ENCODE peak calls at places on chromosomes 13 and 19, in nine cellular contexts. V, N, J, Q, F, Y, K, Z and S are unnamed samples.

GRCh38 chr13:29513981-29514719 is 81.3 kb downstream of the SLC7A1 start:
- DNase-seq in V (no peak), N (peak), J (no peak), Q (no peak), F (no peak), Y (no peak), K (no peak), Z (no peak), S (no peak)

GRCh38 chr19:32066056-32066455 is 279.4 kb upstream of the ZNF507 start:
- DNase-seq in V (no peak), N (no peak), J (no peak), Q (no peak), F (no peak), Y (no peak), K (no peak), Z (no peak), S (no peak)

GRCh38 chr19:45406165-45406956 is at the start of gene POLR1G:
- DNase-seq in V (peak), N (peak), J (peak), Q (peak), F (peak), Y (peak), K (peak), Z (peak), S (peak)

GRCh38 chr13:73879346-73880020 is 254.7 kb downstream of the KLF12 start:
- DNase-seq in V (no peak), N (peak), J (no peak), Q (no peak), F (no peak), Y (no peak), K (no peak), Z (no peak), S (no peak)

GRCh38 chr13:51425410-51426042 is 27.3 kb downstream of the INTS6 start:
- DNase-seq in V (no peak), N (no peak), J (no peak), Q (no peak), F (no peak), Y (no peak), K (no peak), Z (no peak), S (no peak)

GRCh38 chr13:59391696-59392095 is 772.0 kb downstream of the DIAPH3 start:
- DNase-seq in V (peak), N (peak), J (peak), Q (peak), F (peak), Y (no peak), K (no peak), Z (peak), S (no peak)

GRCh38 chr13:106357198-106357597 is 178.3 kb downstream of the EFNB2 start:
- DNase-seq in V (no peak), N (no peak), J (no peak), Q (no peak), F (peak), Y (no peak), K (no peak), Z (no peak), S (no peak)

GRCh38 chr19:49243129-49243528 is 81.9 kb downstream of the SLC6A16 start:
- DNase-seq in V (no peak), N (no peak), J (no peak), Q (no peak), F (peak), Y (no peak), K (no peak), Z (no peak), S (no peak)

GRCh38 chr19:55459950-55460657 is 1.3 kb downstream of the ISOC2 start:
- DNase-seq in V (no peak), N (no peak), J (no peak), Q (no peak), F (no peak), Y (no peak), K (no peak), Z (no peak), S (no peak)

GRCh38 chr19:41425174-41426115 is 1.7 kb downstream of the B3GNT8 start:
- DNase-seq in V (no peak), N (no peak), J (no peak), Q (no peak), F (no peak), Y (no peak), K (no peak), Z (no peak), S (no peak)

GRCh38 chr13:65504213-65504612 is 1725.9 kb downstream of the PCDH9 start:
- DNase-seq in V (no peak), N (no peak), J (no peak), Q (no peak), F (no peak), Y (no peak), K (no peak), Z (no peak), S (no peak)

GRCh38 chr13:40653558-40654318 is 12.7 kb downstream of the FOXO1 start:
- DNase-seq in V (no peak), N (no peak), J (no peak), Q (no peak), F (peak), Y (no peak), K (no peak), Z (no peak), S (no peak)

GRCh38 chr13:30253830-30254229 is 53.5 kb downstream of the KATNAL1 start:
- DNase-seq in V (no peak), N (no peak), J (no peak), Q (no peak), F (no peak), Y (no peak), K (no peak), Z (no peak), S (no peak)

GRCh38 chr19:43997631-43998290 is 5.0 kb upstream of the ZNF230 start:
- DNase-seq in V (no peak), N (no peak), J (peak), Q (no peak), F (no peak), Y (no peak), K (no peak), Z (no peak), S (no peak)

GRCh38 chr19:53870485-53870844 is 2.8 kb downstream of the MYADM start:
- DNase-seq in V (no peak), N (no peak), J (no peak), Q (no peak), F (peak), Y (no peak), K (no peak), Z (peak), S (peak)

GRCh38 chr13:27293873-27294515 is 23.4 kb downstream of the RASL11A start:
- DNase-seq in V (no peak), N (no peak), J (no peak), Q (peak), F (no peak), Y (no peak), K (no peak), Z (no peak), S (no peak)

GRCh38 chr13:48222358-48223015 is 10.5 kb upstream of the ITM2B start:
- DNase-seq in V (no peak), N (no peak), J (no peak), Q (no peak), F (no peak), Y (peak), K (no peak), Z (no peak), S (no peak)

GRCh38 chr13:97231832-97232201 is 9.7 kb downstream of the MBNL2 start:
- DNase-seq in V (no peak), N (no peak), J (no peak), Q (no peak), F (no peak), Y (no peak), K (no peak), Z (no peak), S (no peak)

GRCh38 chr19:15438124-15438496 is 11.6 kb downstream of the WIZ start:
- DNase-seq in V (no peak), N (no peak), J (no peak), Q (no peak), F (no peak), Y (no peak), K (no peak), Z (no peak), S (no peak)

GRCh38 chr13:47112205-47112896 is 215.5 kb upstream of the HTR2A start:
- DNase-seq in V (no peak), N (no peak), J (no peak), Q (no peak), F (peak), Y (no peak), K (no peak), Z (no peak), S (no peak)

GRCh38 chr13:46544811-46545210 is 8.2 kb upstream of the LRCH1 start:
- DNase-seq in V (no peak), N (no peak), J (no peak), Q (no peak), F (no peak), Y (no peak), K (no peak), Z (no peak), S (no peak)

GRCh38 chr13:33545492-33545891 is 259.9 kb upstream of the STARD13 start:
- DNase-seq in V (no peak), N (no peak), J (no peak), Q (no peak), F (no peak), Y (no peak), K (no peak), Z (no peak), S (no peak)

GRCh38 chr19:29311391-29311790 is 98.4 kb upstream of the UQCRFS1 start:
- DNase-seq in V (no peak), N (no peak), J (no peak), Q (no peak), F (peak), Y (no peak), K (no peak), Z (peak), S (no peak)

GRCh38 chr19:17327654-17328516 is 6.8 kb downstream of the ANO8 start:
- DNase-seq in V (peak), N (no peak), J (no peak), Q (peak), F (peak), Y (no peak), K (peak), Z (peak), S (no peak)
- TF ChIP-seq CTCF in V (peak), N (no peak), J (peak), Q (no peak), F (peak), Y (no peak), K (peak), Z (peak), S (no peak)

DNA sequence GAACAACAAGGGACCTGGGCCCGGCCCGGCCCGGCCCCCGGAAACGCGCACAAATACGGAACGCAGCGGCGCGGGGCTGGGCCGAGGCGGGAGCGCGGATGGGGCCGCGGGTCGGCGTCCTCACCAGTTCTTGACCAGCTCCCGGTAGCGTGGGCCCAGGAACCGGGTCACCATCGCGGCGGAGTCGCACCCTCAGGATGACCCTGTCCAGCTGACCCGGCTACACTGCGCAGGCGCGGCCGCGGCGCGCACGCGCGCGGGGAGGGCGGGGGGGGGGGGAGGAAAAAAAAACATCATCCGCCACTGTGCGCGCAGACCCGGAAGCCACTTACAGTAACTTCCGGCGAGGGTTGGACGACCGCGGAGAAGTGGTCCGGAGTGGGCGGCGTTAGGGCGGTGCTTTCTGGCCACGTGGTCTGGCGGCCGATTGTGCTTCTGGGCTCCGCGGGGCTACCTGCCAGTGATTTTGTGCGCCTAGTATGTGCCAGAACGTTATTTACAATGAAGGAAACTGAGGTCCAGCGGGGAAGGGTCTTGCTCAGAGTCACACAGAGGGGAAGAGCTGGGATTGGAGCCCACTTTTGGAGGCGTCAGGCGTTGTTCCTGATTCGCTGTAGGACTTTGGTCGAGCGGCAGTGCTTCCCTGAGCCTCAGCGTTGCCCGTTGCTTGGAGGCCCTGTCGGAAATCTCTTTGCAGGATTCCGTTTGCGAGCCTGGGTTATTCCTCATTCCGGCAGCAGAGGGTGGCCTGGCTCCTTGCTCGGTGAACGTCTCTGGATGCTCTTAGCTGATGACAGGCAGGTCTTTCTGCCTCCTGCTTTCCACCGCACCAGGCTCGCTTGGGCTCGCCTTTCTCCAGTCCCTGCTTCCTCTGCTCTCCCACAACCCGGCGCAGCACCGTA is at the start of gene UQCR11:
- DNase-seq in V (peak), N (peak), J (peak), Q (peak), F (peak), Y (peak), K (peak), Z (peak), S (peak)
- TF ChIP-seq CTCF in V (peak), N (peak), J (peak), Q (peak), F (peak), Y (peak), K (peak), Z (peak), S (peak)

DNA sequence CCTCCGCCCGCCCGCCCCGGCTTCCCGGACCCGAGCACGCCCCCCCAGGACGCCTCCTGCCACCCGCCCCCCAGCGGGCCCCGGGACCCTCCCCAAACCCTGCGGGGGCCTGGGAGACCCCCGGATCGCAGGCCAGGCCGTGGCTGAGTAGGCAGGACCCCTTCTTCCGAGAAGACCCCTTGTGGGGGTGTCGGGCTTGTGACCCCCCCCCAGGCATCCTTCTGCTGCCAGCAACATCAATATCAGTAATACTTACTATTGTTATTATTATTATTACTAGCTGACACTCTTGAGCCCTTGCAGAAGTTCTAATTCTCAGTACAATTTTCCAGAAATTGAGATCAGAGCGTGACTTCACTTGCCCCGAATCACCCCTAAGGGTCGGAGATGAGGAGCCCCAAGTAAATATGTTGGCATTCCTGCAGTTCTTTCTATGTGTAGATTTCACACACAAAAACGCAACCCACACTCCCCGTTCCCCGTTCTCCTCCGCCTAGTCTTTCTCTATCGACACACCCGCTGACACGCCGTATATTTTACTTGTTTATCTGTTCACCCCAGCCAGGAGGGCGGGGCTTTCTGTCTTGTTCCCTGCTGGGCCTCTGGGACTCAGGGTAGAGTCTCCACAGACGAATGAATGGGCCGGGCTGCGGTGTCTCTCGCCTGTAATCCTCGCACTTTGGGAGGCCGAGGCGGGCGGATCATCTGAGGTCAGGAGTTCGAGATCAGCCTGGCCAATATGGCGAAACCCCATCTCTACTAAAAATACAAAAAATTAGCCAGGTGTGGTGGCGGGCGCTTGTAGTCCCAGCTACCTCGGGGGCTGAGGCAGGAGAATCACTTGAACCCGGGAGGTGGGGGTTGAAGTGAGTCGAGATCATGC is 14.7 kb downstream of the TLE5 start:
- DNase-seq in V (peak), N (peak), J (peak), Q (peak), F (peak), Y (peak), K (peak), Z (peak), S (no peak)
- TF ChIP-seq CTCF in V (no peak), N (no peak), J (no peak), Q (no peak), F (no peak), Y (no peak), K (no peak), Z (no peak), S (no peak)

GRCh38 chr19:1768918-1769644 is 15.8 kb downstream of the ONECUT3 start:
- DNase-seq in V (no peak), N (no peak), J (no peak), Q (no peak), F (no peak), Y (no peak), K (no peak), Z (no peak), S (no peak)
- TF ChIP-seq CTCF in V (no peak), N (no peak), J (no peak), Q (no peak), F (no peak), Y (no peak), K (no peak), Z (no peak), S (no peak)

DNA sequence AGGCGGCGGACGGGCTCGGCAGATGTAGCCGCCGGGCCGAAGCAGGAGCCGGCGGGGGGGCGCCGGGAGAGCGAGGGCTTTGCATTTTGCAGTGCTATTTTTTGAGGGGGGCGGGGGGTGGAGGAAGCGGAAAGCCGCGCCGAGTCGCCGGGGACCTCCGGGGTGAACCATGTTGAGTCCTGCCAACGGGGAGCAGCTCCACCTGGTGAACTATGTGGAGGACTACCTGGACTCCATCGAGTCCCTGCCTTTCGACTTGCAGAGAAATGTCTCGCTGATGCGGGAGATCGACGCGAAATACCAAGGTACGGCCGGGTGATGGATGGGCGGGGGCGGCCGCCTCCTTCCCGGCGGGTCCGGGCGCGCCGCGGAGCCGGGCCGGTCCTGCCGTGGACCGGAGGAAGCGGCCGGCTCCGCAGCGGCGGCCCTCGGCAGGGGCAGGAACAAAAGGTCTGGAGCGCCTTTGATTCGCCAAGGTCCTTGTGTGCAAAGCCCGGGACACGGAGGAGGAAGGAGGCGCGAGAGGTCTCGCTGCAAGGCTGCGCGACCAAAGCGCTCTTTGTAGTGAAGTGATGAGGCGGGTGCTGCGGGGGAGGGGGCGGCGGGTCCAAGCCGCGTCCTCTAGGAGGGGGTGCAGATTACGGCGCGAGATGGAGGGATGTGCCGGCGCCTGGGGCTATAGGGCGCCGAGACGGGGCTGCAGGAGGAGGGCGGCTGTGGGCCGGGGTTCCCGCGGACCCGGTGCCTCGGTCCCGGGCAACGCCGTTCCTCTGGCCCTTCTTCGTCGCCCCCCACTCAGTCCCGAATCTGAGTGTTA is 689 bp downstream of the ING1 start:
- DNase-seq in V (peak), N (peak), J (peak), Q (peak), F (peak), Y (peak), K (peak), Z (peak), S (peak)
- TF ChIP-seq CTCF in V (no peak), N (no peak), J (peak), Q (peak), F (peak), Y (no peak), K (no peak), Z (no peak), S (no peak)

DNA sequence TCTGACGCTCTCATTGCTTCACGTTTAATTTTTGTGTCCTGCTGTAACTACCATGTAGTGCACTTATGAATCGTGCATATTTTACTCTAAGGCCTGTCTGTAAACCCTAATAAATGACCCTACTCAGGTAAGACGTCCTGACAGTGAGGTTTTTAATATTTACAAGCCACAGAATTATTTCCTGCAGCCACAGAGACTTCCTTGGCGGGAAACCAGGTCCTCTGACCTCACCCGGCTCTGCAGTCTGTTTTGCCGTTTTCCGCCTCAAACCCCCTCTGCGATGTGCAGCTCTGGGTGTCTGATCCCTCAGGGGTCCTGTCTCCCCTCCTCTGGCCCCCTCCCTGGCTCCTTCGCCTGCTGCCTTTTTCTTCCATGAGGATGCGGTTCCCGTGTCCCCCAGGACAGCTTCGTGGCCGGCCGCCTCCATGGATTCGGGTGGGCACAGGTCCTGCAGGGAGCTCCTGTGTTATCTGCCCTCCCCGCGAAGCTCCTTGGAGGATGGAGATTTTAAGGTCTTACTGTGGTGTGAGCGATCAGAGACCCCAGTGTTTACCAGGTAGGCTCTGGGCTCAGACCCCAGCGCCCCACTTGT is 66.3 kb downstream of the MCF2L start:
- DNase-seq in V (no peak), N (no peak), J (no peak), Q (no peak), F (no peak), Y (no peak), K (no peak), Z (no peak), S (no peak)
- TF ChIP-seq CTCF in V (no peak), N (no peak), J (no peak), Q (no peak), F (no peak), Y (peak), K (peak), Z (no peak), S (no peak)

GRCh38 chr13:111156421-111156820 is 41.3 kb downstream of the ARHGEF7 start:
- DNase-seq in V (no peak), N (no peak), J (no peak), Q (no peak), F (no peak), Y (no peak), K (no peak), Z (no peak), S (no peak)

GRCh38 chr13:111158136-111158805 is 43.2 kb downstream of the ARHGEF7 start:
- DNase-seq in V (no peak), N (no peak), J (no peak), Q (no peak), F (no peak), Y (no peak), K (no peak), Z (no peak), S (no peak)

GRCh38 chr13:111153977-111154332 is 38.8 kb downstream of the ARHGEF7 start:
- DNase-seq in V (no peak), N (no peak), J (peak), Q (no peak), F (no peak), Y (peak), K (no peak), Z (peak), S (peak)

GRCh38 chr13:111152836-111153235 is 37.7 kb downstream of the ARHGEF7 start:
- DNase-seq in V (no peak), N (no peak), J (no peak), Q (no peak), F (peak), Y (no peak), K (no peak), Z (no peak), S (no peak)

GRCh38 chr13:111153279-111153976 is 38.3 kb downstream of the ARHGEF7 start:
- DNase-seq in V (peak), N (peak), J (peak), Q (peak), F (peak), Y (peak), K (peak), Z (peak), S (peak)
- TF ChIP-seq CTCF in V (peak), N (no peak), J (peak), Q (no peak), F (peak), Y (peak), K (no peak), Z (no peak), S (no peak)

GRCh38 chr13:32334676-32335075 is 19.4 kb downstream of the BRCA2 start:
- DNase-seq in V (no peak), N (no peak), J (no peak), Q (no peak), F (no peak), Y (no peak), K (no peak), Z (no peak), S (no peak)
- TF ChIP-seq CTCF in V (no peak), N (no peak), J (no peak), Q (no peak), F (no peak), Y (no peak), K (no peak), Z (no peak), S (no peak)

GRCh38 chr19:38143847-38144246 is 80.2 kb downstream of the DPF1 start:
- DNase-seq in V (no peak), N (no peak), J (no peak), Q (no peak), F (no peak), Y (no peak), K (no peak), Z (no peak), S (no peak)
- TF ChIP-seq CTCF in V (peak), N (peak), J (peak), Q (no peak), F (no peak), Y (no peak), K (no peak), Z (no peak), S (no peak)